ENCODE peak calls at places on chromosomes 1 and 21, in ten cellular contexts. H, S, W, X, Z, R, K, E, V and J are unnamed samples.

GRCh38 chr1:165914136-165914798 is 86.9 kb downstream of the UCK2 start:
- DNase-seq in H (no peak), S (peak), W (peak), X (peak), Z (peak), R (peak), K (no peak), E (peak), V (peak), J (no peak)

GRCh38 chr1:179087665-179088064 is 5.8 kb downstream of the TOR3A start:
- DNase-seq in H (no peak), S (no peak), W (peak), X (no peak), Z (peak), R (no peak), K (no peak), E (peak), V (no peak), J (no peak)

GRCh38 chr1:246753670-246754535 is 29.7 kb downstream of the SCCPDH start:
- DNase-seq in H (peak), S (peak), W (peak), X (peak), Z (peak), R (peak), K (no peak), E (peak), V (peak), J (no peak)

GRCh38 chr1:203075249-203076030 is 10.4 kb downstream of the MYOG start:
- DNase-seq in H (no peak), S (no peak), W (no peak), X (no peak), Z (peak), R (no peak), K (no peak), E (no peak), V (no peak), J (no peak)

GRCh38 chr1:227333423-227333822 is 15.1 kb upstream of the CDC42BPA start:
- DNase-seq in H (no peak), S (no peak), W (no peak), X (peak), Z (no peak), R (no peak), K (no peak), E (peak), V (peak), J (no peak)

GRCh38 chr21:35882791-35883240 is 177.5 kb downstream of the SETD4 start:
- DNase-seq in H (no peak), S (peak), W (no peak), X (peak), Z (no peak), R (peak), K (no peak), E (peak), V (no peak), J (no peak)

GRCh38 chr1:1019122-1019999 is 559 bp upstream of the AGRN start:
- DNase-seq in H (peak), S (peak), W (peak), X (peak), Z (peak), R (peak), K (no peak), E (peak), V (peak), J (no peak)

GRCh38 chr21:26043891-26044290 is 126.7 kb downstream of the APP start:
- DNase-seq in H (no peak), S (no peak), W (no peak), X (no peak), Z (no peak), R (no peak), K (no peak), E (no peak), V (no peak), J (no peak)

GRCh38 chr1:212155219-212155618 is 119.7 kb downstream of the DTL start:
- DNase-seq in H (no peak), S (no peak), W (no peak), X (no peak), Z (no peak), R (no peak), K (no peak), E (no peak), V (no peak), J (no peak)

GRCh38 chr1:192008281-192008825 is 149.9 kb upstream of the RGS18 start:
- DNase-seq in H (no peak), S (no peak), W (no peak), X (no peak), Z (no peak), R (no peak), K (no peak), E (no peak), V (no peak), J (no peak)

GRCh38 chr1:56527548-56528302 is 51.6 kb downstream of the PLPP3 start:
- DNase-seq in H (no peak), S (no peak), W (no peak), X (peak), Z (no peak), R (no peak), K (no peak), E (peak), V (no peak), J (no peak)

GRCh38 chr1:30757196-30757949 is at the start of gene LAPTM5:
- DNase-seq in H (no peak), S (no peak), W (peak), X (peak), Z (no peak), R (peak), K (no peak), E (peak), V (no peak), J (no peak)

GRCh38 chr1:67803380-67804279 is 29.6 kb downstream of the GNG12 start:
- DNase-seq in H (no peak), S (no peak), W (no peak), X (peak), Z (no peak), R (peak), K (no peak), E (peak), V (no peak), J (no peak)

GRCh38 chr1:180927841-180928240 is 15.1 kb downstream of the KIAA1614 start:
- DNase-seq in H (no peak), S (peak), W (no peak), X (no peak), Z (no peak), R (no peak), K (no peak), E (peak), V (no peak), J (no peak)

GRCh38 chr1:160352555-160352954 is 9.4 kb downstream of the NCSTN start:
- DNase-seq in H (no peak), S (no peak), W (peak), X (no peak), Z (no peak), R (no peak), K (no peak), E (no peak), V (no peak), J (no peak)

GRCh38 chr21:39852021-39852721 is 15.1 kb upstream of the PCP4 start:
- DNase-seq in H (no peak), S (no peak), W (no peak), X (no peak), Z (no peak), R (no peak), K (no peak), E (no peak), V (no peak), J (no peak)

GRCh38 chr1:18091660-18092446 is 15.7 kb upstream of the IGSF21 start:
- DNase-seq in H (no peak), S (peak), W (no peak), X (peak), Z (no peak), R (peak), K (peak), E (peak), V (peak), J (no peak)

GRCh38 chr1:226779536-226779935 is 40.5 kb upstream of the ITPKB start:
- DNase-seq in H (no peak), S (no peak), W (peak), X (no peak), Z (no peak), R (no peak), K (no peak), E (no peak), V (no peak), J (no peak)

GRCh38 chr1:75136921-75137641 is 2.9 kb downstream of the LHX8 start:
- DNase-seq in H (no peak), S (no peak), W (no peak), X (peak), Z (no peak), R (peak), K (no peak), E (no peak), V (no peak), J (no peak)

GRCh38 chr1:93723101-93723500 is 41.5 kb upstream of the BCAR3 start:
- DNase-seq in H (no peak), S (no peak), W (no peak), X (no peak), Z (no peak), R (peak), K (no peak), E (peak), V (no peak), J (no peak)

GRCh38 chr1:39167632-39168209 is 36.8 kb upstream of the MACF1 start:
- DNase-seq in H (no peak), S (peak), W (no peak), X (peak), Z (no peak), R (peak), K (no peak), E (peak), V (no peak), J (no peak)

GRCh38 chr1:26602378-26602959 is 72.9 kb downstream of the RPS6KA1 start:
- DNase-seq in H (no peak), S (peak), W (peak), X (peak), Z (no peak), R (peak), K (no peak), E (peak), V (peak), J (no peak)

GRCh38 chr1:99956755-99957154 is 13.0 kb upstream of the SLC35A3 start:
- DNase-seq in H (no peak), S (peak), W (no peak), X (peak), Z (no peak), R (peak), K (no peak), E (peak), V (no peak), J (no peak)

GRCh38 chr1:50974618-50974935 is 4.5 kb downstream of the CDKN2C start:
- DNase-seq in H (no peak), S (no peak), W (no peak), X (no peak), Z (no peak), R (no peak), K (no peak), E (no peak), V (no peak), J (no peak)

GRCh38 chr1:233442392-233442791 is 114.9 kb downstream of the MAP3K21 start:
- DNase-seq in H (no peak), S (no peak), W (no peak), X (peak), Z (no peak), R (no peak), K (no peak), E (no peak), V (no peak), J (no peak)

GRCh38 chr1:64898107-64898861 is 68.1 kb downstream of the JAK1 start:
- DNase-seq in H (peak), S (peak), W (peak), X (peak), Z (no peak), R (peak), K (peak), E (peak), V (peak), J (peak)

GRCh38 chr1:6625579-6626149 is 996 bp downstream of the THAP3 start:
- DNase-seq in H (no peak), S (peak), W (no peak), X (peak), Z (no peak), R (peak), K (no peak), E (peak), V (peak), J (no peak)

GRCh38 chr1:225447649-225448048 is 19.8 kb upstream of the LBR start:
- DNase-seq in H (no peak), S (peak), W (peak), X (peak), Z (no peak), R (peak), K (no peak), E (peak), V (no peak), J (peak)

GRCh38 chr1:66436378-66437135 is 97.4 kb upstream of the SGIP1 start:
- DNase-seq in H (no peak), S (peak), W (peak), X (peak), Z (no peak), R (peak), K (no peak), E (peak), V (peak), J (no peak)

GRCh38 chr1:2202843-2203601 is 8.4 kb upstream of the FAAP20 start:
- DNase-seq in H (no peak), S (no peak), W (no peak), X (no peak), Z (no peak), R (no peak), K (no peak), E (no peak), V (no peak), J (peak)

GRCh38 chr1:53927376-53927881 is 18.1 kb downstream of the IFT25 start:
- DNase-seq in H (no peak), S (no peak), W (no peak), X (no peak), Z (no peak), R (no peak), K (no peak), E (no peak), V (no peak), J (no peak)

GRCh38 chr1:27527857-27528700 is 38.1 kb upstream of the WASF2 start:
- DNase-seq in H (no peak), S (no peak), W (peak), X (no peak), Z (peak), R (no peak), K (no peak), E (peak), V (peak), J (no peak)

GRCh38 chr1:232598837-232599177 is 31.1 kb downstream of the SIPA1L2 start:
- DNase-seq in H (no peak), S (no peak), W (no peak), X (no peak), Z (no peak), R (no peak), K (no peak), E (no peak), V (no peak), J (no peak)

GRCh38 chr1:59522925-59523505 is 226.1 kb downstream of the FGGY start:
- DNase-seq in H (no peak), S (no peak), W (peak), X (no peak), Z (no peak), R (no peak), K (no peak), E (no peak), V (no peak), J (no peak)

GRCh38 chr1:206933333-206933945 is 11.7 kb upstream of the FCMR start:
- DNase-seq in H (no peak), S (no peak), W (peak), X (no peak), Z (peak), R (peak), K (no peak), E (no peak), V (no peak), J (no peak)
- TF ChIP-seq CTCF in H (no peak), S (peak), W (peak), X (peak), Z (peak), R (peak), K (peak), E (peak), V (no peak), J (no peak)

GRCh38 chr21:29499734-29500343 is 201.1 kb downstream of the BACH1 start:
- DNase-seq in H (no peak), S (no peak), W (no peak), X (peak), Z (peak), R (peak), K (no peak), E (peak), V (peak), J (no peak)
- TF ChIP-seq CTCF in H (no peak), S (peak), W (peak), X (peak), Z (peak), R (peak), K (no peak), E (peak), V (peak), J (no peak)

DNA sequence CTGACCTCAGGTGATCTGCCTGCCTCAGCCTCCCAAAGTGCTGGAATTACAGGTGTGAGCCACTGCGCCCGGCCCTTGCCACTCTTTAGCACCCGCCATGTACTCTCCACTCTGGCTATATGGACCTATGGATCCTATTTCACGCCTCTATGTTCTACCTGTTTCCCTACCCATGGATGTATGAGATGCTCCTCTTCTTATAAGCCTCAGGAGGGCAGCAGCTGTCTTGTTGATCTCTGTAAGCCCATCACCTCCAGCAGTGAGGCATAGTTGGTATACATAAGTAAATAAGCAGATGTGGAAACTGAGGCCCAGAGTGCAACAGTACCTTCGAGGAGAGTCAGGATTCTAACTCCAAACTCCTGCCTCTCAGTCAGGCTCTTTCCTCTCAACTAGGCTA is 24.7 kb upstream of the ARTN start:
- DNase-seq in H (no peak), S (no peak), W (no peak), X (no peak), Z (no peak), R (no peak), K (no peak), E (no peak), V (no peak), J (peak)
- TF ChIP-seq CTCF in H (no peak), S (no peak), W (no peak), X (no peak), Z (no peak), R (no peak), K (no peak), E (no peak), V (no peak), J (no peak)

GRCh38 chr1:105072850-105073249 is 1323.2 kb downstream of the AMY1C start:
- DNase-seq in H (no peak), S (no peak), W (no peak), X (no peak), Z (peak), R (no peak), K (no peak), E (no peak), V (no peak), J (no peak)
- TF ChIP-seq CTCF in H (no peak), S (no peak), W (no peak), X (no peak), Z (no peak), R (no peak), K (no peak), E (no peak), V (no peak), J (no peak)

GRCh38 chr21:15894596-15894995 is 164.8 kb downstream of the USP25 start:
- DNase-seq in H (no peak), S (peak), W (no peak), X (peak), Z (no peak), R (peak), K (no peak), E (peak), V (peak), J (no peak)
- TF ChIP-seq CTCF in H (no peak), S (peak), W (no peak), X (peak), Z (no peak), R (peak), K (peak), E (peak), V (peak), J (no peak)

DNA sequence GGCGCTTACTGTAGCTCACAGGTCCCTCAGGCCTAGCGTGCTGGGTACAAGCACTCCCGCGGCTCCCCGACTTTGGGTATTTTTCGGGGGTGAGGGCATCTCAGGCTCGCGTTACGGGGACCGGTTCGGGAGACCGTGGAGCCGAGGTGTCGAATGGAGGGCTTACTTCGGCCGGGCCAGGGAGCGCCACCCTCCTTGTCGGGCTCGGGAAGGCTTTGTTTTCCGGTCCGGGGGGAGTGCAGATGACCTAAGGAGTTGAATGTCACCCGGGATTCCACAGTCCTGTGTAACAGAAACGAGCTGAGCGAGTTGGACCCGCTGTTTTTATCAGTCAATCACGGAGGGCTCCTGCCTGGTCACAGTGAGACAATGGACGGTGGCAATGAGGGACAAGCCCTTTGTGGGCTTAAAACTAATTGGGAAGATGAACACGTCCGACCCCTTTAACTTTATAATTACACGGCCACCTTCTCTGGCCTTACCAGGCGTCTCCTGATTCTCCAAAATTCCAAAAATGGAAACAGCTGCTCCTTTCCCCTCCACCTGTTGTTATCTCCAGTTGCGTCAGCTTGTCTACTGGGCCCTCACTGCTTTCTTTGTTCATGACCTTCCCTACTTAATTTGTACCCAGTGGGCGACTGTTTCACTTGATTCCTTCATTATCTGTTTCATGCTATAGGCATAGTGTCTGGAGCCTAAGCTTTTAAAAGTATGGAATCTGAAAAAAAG is 912 bp upstream of the TRIM45 start:
- DNase-seq in H (no peak), S (no peak), W (no peak), X (no peak), Z (no peak), R (no peak), K (no peak), E (no peak), V (no peak), J (no peak)
- TF ChIP-seq CTCF in H (no peak), S (no peak), W (no peak), X (no peak), Z (no peak), R (no peak), K (no peak), E (no peak), V (peak), J (no peak)

DNA sequence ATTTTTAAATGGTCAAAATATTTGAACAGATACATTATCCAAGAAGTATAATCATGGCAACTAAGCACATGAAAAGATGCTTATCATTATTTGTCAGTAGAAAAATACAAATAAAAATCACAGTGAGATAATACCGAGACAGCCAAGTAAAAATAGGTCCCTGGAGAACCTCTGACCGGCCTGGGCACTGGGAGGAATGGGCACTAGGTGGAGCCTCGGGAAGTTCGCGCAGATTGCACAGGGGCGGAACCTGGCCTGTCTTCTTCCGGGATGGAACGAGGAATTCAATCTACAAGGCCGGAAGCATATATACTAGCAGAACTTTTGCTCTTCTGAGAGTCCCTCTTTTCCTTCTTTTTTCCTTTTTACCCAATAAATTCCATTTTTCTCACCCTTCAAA is 148.5 kb upstream of the CHRM3 start:
- DNase-seq in H (no peak), S (no peak), W (no peak), X (no peak), Z (peak), R (no peak), K (no peak), E (no peak), V (no peak), J (no peak)
- TF ChIP-seq CTCF in H (no peak), S (no peak), W (no peak), X (no peak), Z (no peak), R (no peak), K (no peak), E (no peak), V (no peak), J (no peak)